ENCODE peak calls at places on chromosomes 13 and 19, in six cellular contexts. One of them, this sample, is unnamed.

GRCh38 chr19:50292216-50292827 is 36.9 kb downstream of the KCNC3 start:
- DNase-seq in body of pancreas: no peak
- DNase-seq in heart left ventricle: no peak
- DNase-seq in endothelial cell of umbilical vein: no peak
- DNase-seq in IMR-90: no peak
- DNase-seq in sigmoid colon: no peak
- DNase-seq in this sample: no peak

GRCh38 chr19:29311391-29311790 is 98.4 kb upstream of the UQCRFS1 start:
- DNase-seq in endothelial cell of umbilical vein: no peak
- DNase-seq in heart left ventricle: no peak
- DNase-seq in sigmoid colon: no peak
- DNase-seq in IMR-90: no peak
- DNase-seq in body of pancreas: no peak
- DNase-seq in this sample: peak

GRCh38 chr13:23969672-23970071 is 72.4 kb upstream of the C1QTNF9B start:
- DNase-seq in sigmoid colon: no peak
- DNase-seq in endothelial cell of umbilical vein: no peak
- DNase-seq in heart left ventricle: no peak
- DNase-seq in body of pancreas: no peak
- DNase-seq in IMR-90: peak
- DNase-seq in this sample: no peak

GRCh38 chr19:58399903-58400637 is 4.6 kb downstream of the RNF225 start:
- DNase-seq in body of pancreas: no peak
- DNase-seq in heart left ventricle: no peak
- DNase-seq in sigmoid colon: peak
- DNase-seq in IMR-90: no peak
- DNase-seq in endothelial cell of umbilical vein: no peak
- DNase-seq in this sample: peak

GRCh38 chr19:2902590-2903218 is 2.0 kb downstream of the ZNF57 start:
- DNase-seq in body of pancreas: no peak
- DNase-seq in heart left ventricle: no peak
- DNase-seq in sigmoid colon: no peak
- DNase-seq in endothelial cell of umbilical vein: no peak
- DNase-seq in IMR-90: no peak
- DNase-seq in this sample: no peak

GRCh38 chr13:38872693-38873092 is 117.9 kb downstream of the STOML3 start:
- DNase-seq in endothelial cell of umbilical vein: peak
- DNase-seq in heart left ventricle: no peak
- DNase-seq in body of pancreas: peak
- DNase-seq in sigmoid colon: peak
- DNase-seq in IMR-90: peak
- DNase-seq in this sample: peak

GRCh38 chr19:40348961-40349507 is 539 bp downstream of the PLD3 start:
- DNase-seq in endothelial cell of umbilical vein: peak
- DNase-seq in heart left ventricle: no peak
- DNase-seq in body of pancreas: peak
- DNase-seq in sigmoid colon: no peak
- DNase-seq in IMR-90: peak
- DNase-seq in this sample: no peak

GRCh38 chr13:52765991-52766390 is 26.4 kb upstream of the CNMD start:
- DNase-seq in heart left ventricle: no peak
- DNase-seq in body of pancreas: no peak
- DNase-seq in sigmoid colon: no peak
- DNase-seq in IMR-90: no peak
- DNase-seq in endothelial cell of umbilical vein: no peak
- DNase-seq in this sample: no peak

GRCh38 chr19:1243768-1244692 is 2.5 kb downstream of the ATP5F1D start:
- DNase-seq in endothelial cell of umbilical vein: peak
- DNase-seq in body of pancreas: peak
- DNase-seq in sigmoid colon: peak
- DNase-seq in heart left ventricle: peak
- DNase-seq in IMR-90: peak
- DNase-seq in this sample: peak

GRCh38 chr13:112657850-112658445 is 31.9 kb upstream of the ATP11A start:
- DNase-seq in IMR-90: peak
- DNase-seq in sigmoid colon: no peak
- DNase-seq in body of pancreas: peak
- DNase-seq in heart left ventricle: no peak
- DNase-seq in endothelial cell of umbilical vein: no peak
- DNase-seq in this sample: no peak

GRCh38 chr19:48695743-48696352 is at the start of gene FUT2:
- DNase-seq in heart left ventricle: no peak
- DNase-seq in endothelial cell of umbilical vein: no peak
- DNase-seq in IMR-90: no peak
- DNase-seq in sigmoid colon: no peak
- DNase-seq in body of pancreas: peak
- DNase-seq in this sample: no peak

DNA sequence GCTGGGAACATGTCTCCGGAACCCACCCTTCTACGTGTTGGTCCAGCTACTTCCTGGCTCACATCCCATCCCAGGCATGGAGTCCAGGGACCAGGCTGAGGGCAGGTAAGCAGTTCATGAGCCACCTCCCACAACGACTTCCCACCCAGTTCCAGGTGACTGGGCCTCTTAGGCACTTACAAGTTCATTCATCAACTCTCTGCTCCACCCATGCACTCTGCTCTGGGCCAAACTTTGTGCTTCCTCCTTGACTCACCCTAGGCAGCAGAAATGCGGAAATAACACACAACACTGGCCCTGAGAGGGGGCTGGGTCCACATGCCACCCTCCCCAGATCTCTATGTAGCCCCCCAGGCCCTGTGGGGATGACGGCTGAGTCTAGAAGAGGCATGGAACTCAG is 20.5 kb downstream of the IQCN start:
- DNase-seq in IMR-90: no peak
- DNase-seq in sigmoid colon: no peak
- DNase-seq in endothelial cell of umbilical vein: no peak
- DNase-seq in heart left ventricle: no peak
- DNase-seq in body of pancreas: no peak
- DNase-seq in this sample: no peak
- H3K27ac ChIP-seq in IMR-90: no peak
- H3K27ac ChIP-seq in sigmoid colon: no peak
- H3K27ac ChIP-seq in endothelial cell of umbilical vein: no peak
- H3K27ac ChIP-seq in heart left ventricle: no peak
- H3K27ac ChIP-seq in body of pancreas: no peak
- H3K27ac ChIP-seq in this sample: no peak

GRCh38 chr19:10106100-10106936 is at the start of gene PPAN:
- DNase-seq in heart left ventricle: peak
- DNase-seq in body of pancreas: peak
- DNase-seq in IMR-90: peak
- DNase-seq in endothelial cell of umbilical vein: peak
- DNase-seq in sigmoid colon: peak
- DNase-seq in this sample: peak
- H3K27ac ChIP-seq in heart left ventricle: peak
- H3K27ac ChIP-seq in body of pancreas: peak
- H3K27ac ChIP-seq in IMR-90: peak
- H3K27ac ChIP-seq in endothelial cell of umbilical vein: peak
- H3K27ac ChIP-seq in sigmoid colon: peak
- H3K27ac ChIP-seq in this sample: peak

GRCh38 chr13:98539655-98540054 is 37.3 kb downstream of the STK24 start:
- DNase-seq in heart left ventricle: no peak
- DNase-seq in sigmoid colon: peak
- DNase-seq in IMR-90: no peak
- DNase-seq in body of pancreas: no peak
- DNase-seq in endothelial cell of umbilical vein: no peak
- DNase-seq in this sample: no peak
- H3K27ac ChIP-seq in heart left ventricle: no peak
- H3K27ac ChIP-seq in sigmoid colon: peak
- H3K27ac ChIP-seq in IMR-90: no peak
- H3K27ac ChIP-seq in body of pancreas: no peak
- H3K27ac ChIP-seq in endothelial cell of umbilical vein: no peak
- H3K27ac ChIP-seq in this sample: no peak

GRCh38 chr19:5114713-5115112 is 145.8 kb downstream of the KDM4B start:
- DNase-seq in IMR-90: no peak
- DNase-seq in heart left ventricle: no peak
- DNase-seq in endothelial cell of umbilical vein: no peak
- DNase-seq in sigmoid colon: no peak
- DNase-seq in body of pancreas: peak
- DNase-seq in this sample: peak

GRCh38 chr19:5112175-5112574 is 143.3 kb downstream of the KDM4B start:
- DNase-seq in body of pancreas: peak
- DNase-seq in IMR-90: no peak
- DNase-seq in endothelial cell of umbilical vein: no peak
- DNase-seq in sigmoid colon: no peak
- DNase-seq in heart left ventricle: no peak
- DNase-seq in this sample: no peak

GRCh38 chr19:5113633-5114586 is 145.0 kb downstream of the KDM4B start:
- DNase-seq in heart left ventricle: peak
- DNase-seq in sigmoid colon: no peak
- DNase-seq in IMR-90: no peak
- DNase-seq in body of pancreas: peak
- DNase-seq in endothelial cell of umbilical vein: no peak
- DNase-seq in this sample: no peak

GRCh38 chr19:5112681-5113080 is 143.8 kb downstream of the KDM4B start:
- DNase-seq in body of pancreas: no peak
- DNase-seq in heart left ventricle: no peak
- DNase-seq in endothelial cell of umbilical vein: no peak
- DNase-seq in IMR-90: no peak
- DNase-seq in sigmoid colon: no peak
- DNase-seq in this sample: no peak

DNA sequence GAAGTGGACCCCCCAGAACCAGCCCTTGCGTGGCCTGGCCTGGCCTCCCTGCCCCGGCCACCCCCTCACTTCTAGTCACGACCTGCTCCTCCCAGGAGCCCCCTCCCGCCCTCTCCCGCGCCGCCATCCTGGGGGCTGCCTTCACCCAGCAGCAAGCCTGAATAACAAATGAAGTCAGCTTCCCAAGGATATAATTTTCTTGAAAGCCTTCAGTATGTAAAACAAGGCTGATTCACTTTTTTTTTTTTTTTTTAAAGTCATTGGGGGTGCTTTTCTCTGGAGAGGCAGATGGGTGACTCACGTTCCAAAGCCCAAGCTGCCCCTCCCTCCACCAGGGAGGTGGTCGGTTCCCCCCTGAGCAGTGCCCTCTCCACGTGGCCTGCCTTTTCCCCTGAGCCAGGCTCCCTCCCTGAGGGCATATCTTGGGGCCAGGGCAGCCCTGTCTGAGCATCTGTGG is 144.2 kb downstream of the KDM4B start:
- DNase-seq in endothelial cell of umbilical vein: no peak
- DNase-seq in sigmoid colon: no peak
- DNase-seq in body of pancreas: no peak
- DNase-seq in heart left ventricle: no peak
- DNase-seq in IMR-90: peak
- DNase-seq in this sample: no peak
- H3K27ac ChIP-seq in endothelial cell of umbilical vein: no peak
- H3K27ac ChIP-seq in sigmoid colon: no peak
- H3K27ac ChIP-seq in body of pancreas: no peak
- H3K27ac ChIP-seq in heart left ventricle: no peak
- H3K27ac ChIP-seq in IMR-90: no peak
- H3K27ac ChIP-seq in this sample: no peak

DNA sequence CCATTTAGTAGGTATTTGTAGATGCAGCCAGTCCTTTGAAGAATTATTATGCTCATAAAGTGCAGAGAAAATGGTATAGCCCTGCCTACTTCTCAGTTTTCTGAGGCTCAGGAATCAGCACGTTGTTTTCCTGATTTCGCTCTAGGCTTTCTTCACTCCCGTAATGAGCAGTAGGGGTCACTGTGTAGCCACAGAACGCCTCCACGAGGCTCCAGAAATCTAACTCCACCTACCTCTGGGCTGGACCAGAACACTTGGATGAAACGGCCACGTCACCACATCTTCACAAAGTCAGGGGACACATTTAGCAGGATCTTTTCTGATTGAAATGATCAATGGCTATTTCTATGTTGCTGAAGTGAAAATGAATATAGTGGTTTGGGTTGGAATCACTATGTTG is 49.8 kb upstream of the GTF3A start:
- DNase-seq in body of pancreas: peak
- DNase-seq in endothelial cell of umbilical vein: peak
- DNase-seq in heart left ventricle: peak
- DNase-seq in IMR-90: peak
- DNase-seq in sigmoid colon: peak
- DNase-seq in this sample: peak
- H3K27ac ChIP-seq in body of pancreas: peak
- H3K27ac ChIP-seq in endothelial cell of umbilical vein: no peak
- H3K27ac ChIP-seq in heart left ventricle: no peak
- H3K27ac ChIP-seq in IMR-90: no peak
- H3K27ac ChIP-seq in sigmoid colon: no peak
- H3K27ac ChIP-seq in this sample: no peak

DNA sequence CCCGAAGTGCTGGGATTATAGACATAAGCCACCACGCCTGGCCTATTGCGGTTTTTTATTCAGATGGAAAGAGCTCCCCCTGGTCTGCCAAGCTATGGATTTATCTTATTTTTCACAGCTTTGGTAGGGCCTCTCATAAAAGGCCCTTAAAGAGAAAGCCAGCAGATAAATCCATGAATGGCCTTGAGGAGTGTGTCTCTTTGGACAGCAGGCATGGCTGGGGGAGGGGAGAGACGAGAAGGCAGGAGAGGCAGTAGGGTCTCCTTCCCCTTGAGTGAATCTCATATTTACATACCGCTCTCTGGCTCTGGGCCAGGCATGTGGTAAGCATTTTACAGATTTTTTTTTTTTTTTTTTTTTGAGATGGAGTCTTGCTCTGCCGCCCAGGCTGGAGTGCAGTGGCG is 25.2 kb downstream of the MARK4 start:
- DNase-seq in IMR-90: peak
- DNase-seq in sigmoid colon: no peak
- DNase-seq in body of pancreas: peak
- DNase-seq in heart left ventricle: no peak
- DNase-seq in endothelial cell of umbilical vein: no peak
- DNase-seq in this sample: no peak
- H3K27ac ChIP-seq in IMR-90: no peak
- H3K27ac ChIP-seq in sigmoid colon: no peak
- H3K27ac ChIP-seq in body of pancreas: no peak
- H3K27ac ChIP-seq in heart left ventricle: no peak
- H3K27ac ChIP-seq in endothelial cell of umbilical vein: no peak
- H3K27ac ChIP-seq in this sample: no peak